ENCODE peak calls at places on chromosomes 6 and 20, in nine cellular contexts. D, L, F, M, P, H, N, Y and W are unnamed samples.

GRCh38 chr6:1574083-1574761 is 35.5 kb upstream of the FOXC1 start:
- DNase-seq in H (no peak), M (no peak), N (no peak), F (no peak), Y (no peak), D (no peak), P (no peak), L (no peak), W (no peak)

GRCh38 chr6:137738197-137738596 is 128.9 kb upstream of the TNFAIP3 start:
- DNase-seq in D (peak), H (peak), P (no peak), Y (no peak), N (no peak), L (no peak), M (no peak), F (no peak), W (no peak)

GRCh38 chr20:1671891-1672669 is 14.5 kb upstream of the SIRPG start:
- DNase-seq in N (no peak), F (no peak), M (no peak), P (no peak), H (no peak), L (no peak), Y (no peak), D (no peak), W (no peak)

GRCh38 chr20:19921349-19921793 is 95.8 kb upstream of the NAA20 start:
- DNase-seq in Y (no peak), D (peak), H (no peak), P (no peak), M (no peak), L (no peak), N (no peak), F (no peak), W (peak)

GRCh38 chr20:63624486-63624885 is 2.4 kb downstream of the GMEB2 start:
- DNase-seq in Y (no peak), M (no peak), F (no peak), N (no peak), P (no peak), L (peak), D (peak), H (peak), W (peak)

GRCh38 chr20:19114410-19114809 is 98.0 kb upstream of the SLC24A3 start:
- DNase-seq in P (no peak), Y (no peak), F (no peak), M (peak), H (no peak), D (no peak), N (no peak), L (no peak), W (no peak)

GRCh38 chr6:137764464-137764863 is 102.6 kb upstream of the TNFAIP3 start:
- DNase-seq in L (no peak), Y (no peak), D (peak), P (no peak), N (no peak), F (no peak), M (peak), H (no peak), W (no peak)

GRCh38 chr6:90383212-90383611 is 86.6 kb upstream of the BACH2 start:
- DNase-seq in D (no peak), F (no peak), H (no peak), L (no peak), M (no peak), Y (peak), P (no peak), N (no peak), W (no peak)

GRCh38 chr6:125747589-125748533 is 1.6 kb upstream of the HEY2 start:
- DNase-seq in P (peak), H (peak), M (no peak), Y (peak), N (no peak), D (peak), L (peak), F (peak), W (peak)

GRCh38 chr20:54475334-54476287 is at the start of gene DOK5:
- DNase-seq in D (peak), F (peak), N (no peak), M (no peak), P (no peak), Y (no peak), H (peak), L (peak), W (peak)

GRCh38 chr6:7201732-7202541 is 94.2 kb downstream of the RREB1 start:
- DNase-seq in N (no peak), Y (peak), F (no peak), D (no peak), P (no peak), L (no peak), M (no peak), H (no peak), W (no peak)

GRCh38 chr6:38580030-38580429 is 59.7 kb downstream of the BTBD9 start:
- DNase-seq in L (no peak), F (no peak), P (no peak), M (no peak), D (no peak), Y (no peak), H (no peak), N (no peak), W (no peak)

GRCh38 chr20:8932192-8933150 is 136.4 kb upstream of the PLCB4 start:
- DNase-seq in F (no peak), D (peak), M (peak), H (no peak), N (no peak), L (no peak), Y (no peak), P (no peak), W (no peak)

GRCh38 chr6:88045521-88046136 is 2.0 kb upstream of the SPACA1 start:
- DNase-seq in Y (no peak), F (no peak), P (no peak), M (no peak), L (peak), N (no peak), H (no peak), D (no peak), W (peak)

GRCh38 chr6:116580198-116580597 is 8.9 kb downstream of the RWDD1 start:
- DNase-seq in H (no peak), L (no peak), M (no peak), D (peak), Y (no peak), F (no peak), N (no peak), P (no peak), W (no peak)

GRCh38 chr6:169950558-169950957 is 199.1 kb downstream of the ERMARD start:
- DNase-seq in M (peak), D (peak), P (peak), N (peak), F (no peak), L (peak), Y (peak), H (no peak), W (no peak)

GRCh38 chr20:36162272-36162966 is 7.9 kb downstream of the EPB41L1 start:
- DNase-seq in D (peak), Y (no peak), N (no peak), F (peak), M (no peak), L (no peak), H (no peak), P (no peak), W (no peak)

GRCh38 chr6:36210157-36210556 is 13.6 kb downstream of the BRPF3 start:
- DNase-seq in N (no peak), D (no peak), L (no peak), F (no peak), M (no peak), Y (no peak), H (no peak), P (no peak), W (no peak)

GRCh38 chr20:59598625-59599310 is 5.6 kb upstream of the PHACTR3 start:
- DNase-seq in P (peak), N (peak), F (peak), M (peak), Y (peak), H (peak), D (peak), L (peak), W (peak)

GRCh38 chr20:31823360-31824124 is 4.4 kb downstream of the MYLK2 start:
- DNase-seq in F (peak), H (no peak), N (no peak), D (peak), L (no peak), M (no peak), Y (no peak), P (peak), W (no peak)

GRCh38 chr20:45229264-45230056 is 8.3 kb downstream of the SEMG2 start:
- DNase-seq in Y (peak), H (peak), N (peak), D (peak), P (peak), F (peak), M (peak), L (peak), W (peak)

GRCh38 chr20:35117629-35118028 is 25.0 kb upstream of the TRPC4AP start:
- DNase-seq in D (no peak), F (no peak), H (no peak), M (no peak), P (no peak), N (no peak), Y (no peak), L (no peak), W (no peak)

GRCh38 chr6:113184291-113184690 is 672.9 kb upstream of the MARCKS start:
- DNase-seq in Y (no peak), N (no peak), P (no peak), M (no peak), D (peak), L (no peak), H (no peak), F (no peak), W (no peak)

GRCh38 chr6:156935000-156935399 is 157.8 kb downstream of the ARID1B start:
- DNase-seq in H (no peak), P (no peak), L (no peak), D (no peak), M (no peak), F (no peak), Y (no peak), N (no peak), W (no peak)

GRCh38 chr6:133544419-133544818 is 303.3 kb downstream of the EYA4 start:
- DNase-seq in L (no peak), Y (no peak), P (no peak), D (no peak), H (no peak), N (no peak), M (no peak), F (no peak), W (no peak)

GRCh38 chr20:63931735-63932134 is 24.5 kb downstream of the UCKL1 start:
- DNase-seq in M (no peak), P (no peak), L (no peak), N (no peak), Y (no peak), D (no peak), H (no peak), F (no peak), W (no peak)

GRCh38 chr20:47262365-47263013 is 94.0 kb downstream of the ZMYND8 start:
- DNase-seq in M (no peak), P (peak), H (no peak), D (no peak), L (no peak), Y (peak), N (no peak), F (peak), W (no peak)

GRCh38 chr20:32052090-32052791 is at the start of gene HCK:
- DNase-seq in N (no peak), F (peak), P (no peak), L (peak), H (no peak), D (peak), Y (no peak), M (no peak), W (peak)

GRCh38 chr20:21609221-21609620 is 95.4 kb upstream of the NKX2-2 start:
- DNase-seq in P (no peak), M (peak), Y (no peak), L (no peak), F (no peak), D (peak), N (no peak), H (no peak), W (no peak)

DNA sequence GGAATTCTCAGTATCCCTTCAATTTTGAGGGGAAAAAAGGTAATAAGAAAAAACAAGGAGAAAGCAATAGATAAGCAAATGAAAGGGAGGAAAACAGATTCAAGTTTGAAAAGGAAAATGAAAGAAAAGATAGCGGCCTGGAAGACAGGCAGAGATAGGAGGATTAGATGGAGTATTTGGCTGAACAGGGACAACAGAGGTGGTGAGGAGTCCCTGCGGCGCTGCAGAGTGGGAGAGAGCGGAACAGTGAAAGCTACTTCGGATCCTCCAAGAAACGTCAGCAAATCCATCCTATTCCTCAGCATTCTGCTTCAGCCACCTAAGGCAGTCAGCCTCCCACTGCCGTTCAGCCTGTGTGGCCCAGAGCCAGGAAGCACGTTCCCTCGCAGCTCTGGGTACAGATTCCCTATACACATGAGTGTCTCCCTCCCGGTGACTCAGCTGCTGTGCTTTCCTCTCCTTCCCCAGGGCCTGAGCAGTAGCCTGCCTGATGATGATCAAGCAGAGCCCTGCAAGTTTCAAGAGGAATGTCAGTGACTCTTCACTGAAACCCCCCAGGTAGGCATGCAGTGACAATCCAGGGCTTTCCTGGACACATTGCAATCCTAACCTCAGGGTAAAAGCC is 43.4 kb upstream of the CDYL start:
- DNase-seq in N (peak), M (peak), F (peak), Y (no peak), P (no peak), L (peak), D (peak), H (peak), W (peak)
- H3K4me3 ChIP-seq in N (no peak), M (peak), F (peak), Y (no peak), P (no peak), L (no peak), D (peak), H (no peak), W (no peak)

DNA sequence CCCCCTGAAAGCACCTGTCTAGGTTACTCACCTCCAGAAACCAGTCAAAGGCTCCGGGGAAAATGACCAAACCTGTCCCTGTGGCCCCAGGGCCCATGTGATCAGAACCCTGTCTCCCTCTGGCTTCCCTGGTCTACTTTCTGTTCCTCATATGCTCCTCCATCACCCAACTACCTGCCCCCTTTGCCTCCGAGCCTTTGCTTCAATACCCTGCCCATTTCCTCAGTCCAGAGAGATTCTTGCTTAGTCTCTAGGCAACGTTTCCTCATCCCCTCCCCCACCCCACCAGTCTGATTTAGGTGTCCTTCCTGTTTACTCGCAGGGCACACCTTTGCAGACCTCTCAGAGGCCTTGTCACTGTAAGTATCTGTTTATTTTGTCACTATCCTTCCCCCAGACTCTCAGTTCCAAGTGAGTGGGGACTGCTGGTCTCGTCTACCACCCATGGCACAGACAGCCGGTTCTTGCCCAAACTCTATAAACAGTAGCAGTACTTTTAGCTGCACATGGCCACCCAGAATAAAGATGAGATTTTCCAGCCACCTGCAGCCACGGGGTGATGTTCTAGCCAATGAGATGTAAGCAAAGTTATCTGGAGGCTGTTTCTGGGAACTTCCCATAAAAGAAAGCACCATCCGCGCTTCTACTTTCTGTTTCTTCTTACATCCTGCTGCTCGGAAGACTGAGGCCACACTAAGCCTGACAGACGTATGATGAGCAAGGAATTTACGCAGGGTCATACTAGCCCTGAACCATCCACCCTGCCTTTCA is 13.3 kb downstream of the ELOVL5 start:
- DNase-seq in P (peak), H (no peak), N (no peak), Y (peak), L (no peak), D (no peak), M (no peak), F (no peak), W (peak)
- TF ChIP-seq EZH2phosphoT487 in P (no peak), H (no peak), N (no peak), Y (no peak), L (no peak), D (no peak), M (no peak), F (no peak), W (no peak)

DNA sequence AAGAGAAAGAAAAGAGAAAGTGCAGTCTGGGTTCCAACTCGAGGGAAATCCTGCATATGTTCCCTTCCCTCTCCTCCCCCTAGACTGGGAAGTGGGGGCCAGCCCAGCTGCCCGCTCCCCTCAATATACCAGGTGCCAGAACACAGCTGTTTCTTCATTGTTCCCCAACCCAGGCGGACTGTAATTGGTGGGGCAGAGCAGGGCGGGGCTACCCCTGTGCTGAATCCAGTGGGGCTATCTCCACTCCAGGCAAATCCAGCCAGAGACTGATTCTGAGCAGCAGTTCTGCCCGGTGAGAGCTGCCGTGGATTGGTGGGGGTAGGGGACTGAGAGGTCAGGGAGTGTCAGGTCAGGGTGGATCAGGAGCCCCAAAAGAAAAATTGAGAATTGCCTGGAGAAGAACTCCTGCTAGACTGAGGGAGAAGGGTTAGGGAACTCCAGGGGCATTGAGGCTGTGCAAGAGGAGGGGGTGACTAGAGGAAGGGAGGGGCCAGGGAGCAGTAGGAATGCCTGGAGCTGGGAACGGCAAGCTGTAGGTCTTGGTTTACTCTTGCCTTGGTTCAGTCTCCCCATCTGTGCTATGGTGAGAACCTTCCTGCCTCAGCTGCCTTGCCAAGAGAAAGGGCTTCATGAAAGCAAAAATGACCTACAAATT is at the start of gene MYMX:
- DNase-seq in Y (no peak), H (no peak), F (no peak), D (no peak), L (peak), P (no peak), N (no peak), M (no peak), W (peak)
- H3K4me3 ChIP-seq in Y (no peak), H (no peak), F (no peak), D (no peak), L (peak), P (no peak), N (no peak), M (no peak), W (peak)

GRCh38 chr6:85396159-85396808 is 53.6 kb upstream of the NT5E start:
- DNase-seq in M (peak), L (no peak), Y (no peak), D (no peak), N (no peak), F (no peak), P (no peak), H (no peak), W (no peak)
- TF ChIP-seq EZH2phosphoT487 in M (no peak), L (no peak), Y (no peak), D (no peak), N (no peak), F (no peak), P (no peak), H (no peak), W (no peak)

GRCh38 chr20:24892522-24892921 is 56.5 kb upstream of the CST7 start:
- DNase-seq in P (no peak), Y (no peak), D (no peak), H (no peak), L (no peak), M (no peak), F (no peak), N (no peak), W (no peak)

GRCh38 chr20:24895898-24896658 is 53.0 kb upstream of the CST7 start:
- DNase-seq in L (no peak), N (no peak), Y (no peak), D (no peak), H (no peak), P (no peak), M (no peak), F (no peak), W (no peak)

GRCh38 chr20:24894967-24895366 is 54.1 kb upstream of the CST7 start:
- DNase-seq in H (no peak), N (no peak), D (no peak), M (no peak), P (no peak), Y (no peak), L (no peak), F (no peak), W (no peak)

GRCh38 chr20:24892931-24893330 is 56.1 kb upstream of the CST7 start:
- DNase-seq in D (no peak), N (no peak), L (no peak), F (no peak), H (no peak), M (no peak), Y (no peak), P (no peak), W (no peak)

DNA sequence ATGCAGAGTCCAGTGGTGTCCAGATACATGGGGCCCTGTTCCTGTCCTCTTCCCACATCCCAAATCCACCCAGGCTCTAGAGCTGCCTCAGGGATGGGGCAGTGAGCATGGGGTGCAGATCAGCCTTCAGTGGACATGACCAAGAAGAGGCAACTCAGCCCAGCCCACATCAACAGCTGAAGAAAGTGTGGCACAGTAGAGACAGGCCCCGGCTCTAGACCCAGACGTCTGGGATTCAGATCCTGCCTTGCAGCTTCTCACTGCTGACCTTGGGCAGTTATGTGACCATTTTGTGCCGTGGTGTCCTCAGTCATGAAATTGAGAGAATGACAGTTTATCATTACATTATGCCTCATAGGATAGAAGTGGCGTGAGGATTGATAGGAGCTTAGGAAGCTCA is 54.6 kb upstream of the CST7 start:
- DNase-seq in M (no peak), Y (no peak), N (no peak), D (no peak), H (no peak), L (no peak), F (no peak), P (no peak), W (no peak)
- H3K4me3 ChIP-seq in M (no peak), Y (no peak), N (no peak), D (no peak), H (no peak), L (no peak), F (no peak), P (no peak), W (no peak)

GRCh38 chr6:2945069-2945452 is 26.3 kb downstream of the SERPINB6 start:
- DNase-seq in L (no peak), F (no peak), M (no peak), Y (peak), D (no peak), P (no peak), N (no peak), H (no peak), W (no peak)
- TF ChIP-seq EZH2phosphoT487 in L (no peak), F (no peak), M (no peak), Y (no peak), D (no peak), P (no peak), N (no peak), H (no peak), W (no peak)

GRCh38 chr6:33273129-33273923 is 1.5 kb downstream of the RPS18 start:
- DNase-seq in M (no peak), H (no peak), D (no peak), Y (peak), L (no peak), N (no peak), P (no peak), F (no peak), W (no peak)
- H3K4me3 ChIP-seq in M (peak), H (peak), D (peak), Y (peak), L (peak), N (peak), P (peak), F (peak), W (peak)

DNA sequence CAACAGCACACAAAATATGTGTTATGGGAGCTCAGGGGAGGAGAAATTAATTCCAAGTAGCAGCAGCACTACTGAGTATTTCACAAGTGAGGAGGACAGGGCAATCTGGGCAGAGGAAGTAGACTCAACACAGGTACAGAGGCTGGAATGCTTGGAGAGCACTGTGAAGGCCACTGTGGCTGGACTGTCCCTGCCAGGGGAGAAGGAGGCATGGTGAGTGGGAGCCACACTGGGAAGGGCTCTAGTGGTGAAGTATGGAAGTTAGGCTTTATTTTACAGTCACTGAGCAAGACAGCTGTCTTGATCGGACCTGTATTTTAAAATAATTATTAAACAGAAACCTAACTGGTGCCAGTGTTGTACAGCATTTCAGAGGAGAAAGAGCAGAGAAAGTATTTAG is 28.8 kb downstream of the FAM229B start:
- DNase-seq in H (no peak), D (no peak), L (no peak), N (no peak), Y (no peak), P (no peak), M (no peak), F (no peak), W (peak)
- TF ChIP-seq EZH2phosphoT487 in H (no peak), D (no peak), L (no peak), N (no peak), Y (no peak), P (no peak), M (no peak), F (no peak), W (no peak)